ENCODE peak calls at places on chromosomes 6 and 20, in six cellular contexts. A, S, U, Q, C and D are unnamed samples.

GRCh38 chr6:86949776-86950175 is 12.4 kb downstream of the HTR1E start:
- DNase-seq in A (no peak), S (no peak), U (no peak), Q (no peak), C (no peak), D (no peak)

GRCh38 chr6:56356431-56356830 is 109.1 kb upstream of the COL21A1 start:
- DNase-seq in A (no peak), S (no peak), U (no peak), Q (no peak), C (no peak), D (no peak)

GRCh38 chr6:129490551-129491245 is 219.3 kb downstream of the ARHGAP18 start:
- DNase-seq in A (peak), S (peak), U (peak), Q (no peak), C (peak), D (peak)

GRCh38 chr6:44128020-44128917 is 915 bp downstream of the TMEM63B start:
- DNase-seq in A (no peak), S (no peak), U (no peak), Q (peak), C (peak), D (no peak)

GRCh38 chr20:2751868-2752630 is 48.4 kb downstream of the CPXM1 start:
- DNase-seq in A (no peak), S (no peak), U (peak), Q (no peak), C (no peak), D (peak)

GRCh38 chr20:47576516-47577033 is 74.9 kb downstream of the NCOA3 start:
- DNase-seq in A (peak), S (no peak), U (no peak), Q (no peak), C (peak), D (no peak)

GRCh38 chr20:30811896-30812671 is 445.4 kb upstream of the DEFB115 start:
- DNase-seq in A (no peak), S (no peak), U (no peak), Q (no peak), C (no peak), D (no peak)

GRCh38 chr6:2450546-2450945 is 205.1 kb upstream of the GMDS start:
- DNase-seq in A (no peak), S (no peak), U (no peak), Q (no peak), C (peak), D (no peak)

GRCh38 chr6:52180787-52181558 is 5.2 kb upstream of the IL17A start:
- DNase-seq in A (no peak), S (no peak), U (no peak), Q (no peak), C (no peak), D (no peak)

GRCh38 chr6:36598326-36598725 is 4.2 kb downstream of the SRSF3 start:
- DNase-seq in A (no peak), S (no peak), U (no peak), Q (no peak), C (no peak), D (no peak)
- H3K4me3 ChIP-seq in A (peak), S (peak), U (peak), Q (peak), C (peak), D (peak)

DNA sequence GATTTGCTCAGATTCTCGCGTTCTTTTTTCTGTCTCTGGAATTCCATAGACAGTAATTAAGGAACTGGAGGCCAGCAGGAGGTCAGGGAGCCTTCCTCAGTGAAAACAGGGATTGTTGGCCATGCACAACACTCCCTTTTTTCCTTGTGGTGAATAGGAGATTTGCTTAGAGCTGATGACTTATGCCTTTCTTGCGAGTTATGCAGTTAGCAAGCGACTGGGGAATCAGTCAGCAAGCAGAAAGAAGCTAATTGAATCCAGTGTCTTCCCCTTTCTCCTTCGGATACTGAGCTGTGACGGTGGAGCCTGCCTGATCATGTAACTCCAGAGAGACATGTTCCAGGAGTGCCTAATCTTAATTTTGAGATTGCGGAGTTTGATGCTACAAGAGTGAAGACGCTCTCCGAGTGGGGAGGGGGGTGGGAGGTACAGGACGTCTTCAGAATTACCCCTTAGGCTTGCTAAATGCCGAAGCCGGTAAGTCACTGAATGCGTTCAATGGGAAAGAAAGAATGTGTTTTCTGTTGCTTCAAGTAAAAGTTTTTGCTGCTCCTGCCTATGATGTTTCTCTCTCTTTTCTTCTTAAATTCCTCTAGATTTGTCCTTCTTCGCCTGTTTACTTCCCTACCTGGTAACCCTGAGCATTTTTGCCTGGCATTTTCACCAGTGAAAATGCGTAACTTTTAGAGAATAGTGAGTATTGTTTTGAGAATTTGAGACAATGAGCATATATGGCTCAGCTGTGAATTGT is 165.9 kb downstream of the SASH1 start:
- DNase-seq in A (no peak), S (no peak), U (no peak), Q (no peak), C (no peak), D (no peak)
- H3K4me3 ChIP-seq in A (peak), S (peak), U (no peak), Q (peak), C (peak), D (no peak)

GRCh38 chr20:63499333-63499969 is 568 bp upstream of the EEF1A2 start:
- DNase-seq in A (no peak), S (no peak), U (no peak), Q (no peak), C (no peak), D (no peak)

GRCh38 chr20:63497138-63497945 is 1.5 kb downstream of the EEF1A2 start:
- DNase-seq in A (no peak), S (no peak), U (no peak), Q (no peak), C (no peak), D (no peak)

GRCh38 chr20:63500151-63500901 is 1.4 kb upstream of the EEF1A2 start:
- DNase-seq in A (no peak), S (no peak), U (no peak), Q (no peak), C (no peak), D (no peak)

GRCh38 chr20:63497946-63498935 is 642 bp downstream of the EEF1A2 start:
- DNase-seq in A (no peak), S (no peak), U (no peak), Q (no peak), C (no peak), D (no peak)

GRCh38 chr20:63498950-63499332 is at the start of gene EEF1A2:
- DNase-seq in A (no peak), S (no peak), U (peak), Q (no peak), C (no peak), D (peak)
- H3K4me3 ChIP-seq in A (peak), S (no peak), U (no peak), Q (peak), C (peak), D (no peak)

GRCh38 chr6:144285798-144286502 is 815 bp downstream of the UTRN start:
- DNase-seq in A (no peak), S (no peak), U (peak), Q (peak), C (peak), D (peak)

GRCh38 chr6:144285548-144285797 is 338 bp downstream of the UTRN start:
- DNase-seq in A (no peak), S (no peak), U (peak), Q (peak), C (no peak), D (no peak)

GRCh38 chr6:144283781-144284473 is 1.2 kb upstream of the UTRN start:
- DNase-seq in A (no peak), S (no peak), U (no peak), Q (no peak), C (no peak), D (no peak)

GRCh38 chr6:144284753-144285547 is at the start of gene UTRN:
- DNase-seq in A (no peak), S (peak), U (peak), Q (peak), C (peak), D (peak)

DNA sequence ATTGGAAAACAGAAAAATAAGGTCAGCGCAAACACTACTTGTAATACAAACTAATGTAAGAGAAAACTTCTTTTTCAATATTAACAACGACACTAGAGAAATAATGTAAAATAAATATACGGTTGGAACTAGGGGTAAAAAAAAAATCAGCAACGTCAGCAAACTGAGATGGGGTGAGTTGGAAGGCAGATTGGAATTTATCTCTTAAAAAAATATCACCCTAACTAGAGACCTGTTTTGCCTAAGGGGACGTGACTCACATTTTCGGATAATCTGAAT is 722 bp upstream of the UTRN start:
- DNase-seq in A (no peak), S (no peak), U (peak), Q (no peak), C (no peak), D (no peak)
- H3K4me3 ChIP-seq in A (peak), S (peak), U (peak), Q (peak), C (peak), D (peak)

DNA sequence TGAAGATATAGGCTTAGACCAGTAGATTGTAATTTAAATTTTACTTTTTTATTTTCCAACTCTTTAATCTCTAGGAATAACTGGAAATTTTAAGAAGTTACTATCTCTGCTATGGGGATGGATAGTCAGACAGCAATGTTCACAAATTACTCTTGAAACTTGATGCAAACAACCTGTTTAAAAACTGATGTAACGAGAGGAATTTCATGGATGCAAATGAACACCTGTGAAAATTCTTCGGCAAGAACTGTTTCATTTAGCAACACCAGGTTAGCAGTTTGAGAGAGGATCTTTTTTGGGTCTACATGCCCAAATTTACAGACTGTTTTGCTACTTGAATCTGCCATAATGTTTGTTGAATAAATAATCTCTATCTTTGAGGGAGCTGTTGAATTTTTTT is 20.0 kb upstream of the RSPH3 start:
- DNase-seq in A (no peak), S (no peak), U (no peak), Q (no peak), C (no peak), D (no peak)
- H3K4me3 ChIP-seq in A (no peak), S (no peak), U (no peak), Q (no peak), C (no peak), D (no peak)

GRCh38 chr6:1395941-1396908 is 6.8 kb downstream of the FOXF2 start:
- DNase-seq in A (no peak), S (no peak), U (no peak), Q (no peak), C (no peak), D (no peak)
- H3K4me3 ChIP-seq in A (peak), S (no peak), U (no peak), Q (no peak), C (no peak), D (no peak)